ENCODE peak calls at places on chromosomes 16 and 17, in four cellular contexts. Z, S, G and R are unnamed samples.

GRCh38 chr16:59116744-59117143 is 382.6 kb upstream of the GOT2 start:
- DNase-seq in Z (no peak), S (no peak), G (no peak), R (no peak)

GRCh38 chr17:76000016-76000754 is 470 bp upstream of the CDK3 start:
- DNase-seq in Z (peak), S (peak), G (peak), R (no peak)

GRCh38 chr17:2035549-2036490 is 5.9 kb downstream of the DPH1 start:
- DNase-seq in Z (no peak), S (no peak), G (no peak), R (no peak)

GRCh38 chr17:76250141-76250540 is 9.8 kb upstream of the RNF157 start:
- DNase-seq in Z (no peak), S (no peak), G (no peak), R (no peak)

GRCh38 chr16:85329999-85330693 is 217.9 kb upstream of the CIBAR2 start:
- DNase-seq in Z (no peak), S (no peak), G (peak), R (no peak)

GRCh38 chr16:62872339-62872738 is 836.1 kb upstream of the CDH8 start:
- DNase-seq in Z (no peak), S (no peak), G (no peak), R (no peak)

GRCh38 chr16:56401482-56401881 is 23.9 kb downstream of the AMFR start:
- DNase-seq in Z (peak), S (no peak), G (no peak), R (no peak)

GRCh38 chr17:57480438-57481196 is 224.3 kb downstream of the MSI2 start:
- DNase-seq in Z (no peak), S (peak), G (no peak), R (no peak)

GRCh38 chr17:53724726-53725125 is 98.0 kb upstream of the KIF2B start:
- DNase-seq in Z (no peak), S (peak), G (no peak), R (no peak)

GRCh38 chr16:22323998-22324786 is 27.0 kb downstream of the POLR3E start:
- DNase-seq in Z (no peak), S (no peak), G (no peak), R (no peak)

GRCh38 chr16:22843856-22844255 is 29.9 kb downstream of the HS3ST2 start:
- DNase-seq in Z (no peak), S (peak), G (no peak), R (no peak)

GRCh38 chr17:38428643-38429371 is 543 bp downstream of the ARHGAP23 start:
- DNase-seq in Z (no peak), S (peak), G (peak), R (peak)

GRCh38 chr16:50497592-50497991 is 50.6 kb upstream of the NKD1 start:
- DNase-seq in Z (no peak), S (no peak), G (no peak), R (no peak)

GRCh38 chr17:62802531-62803205 is 5.4 kb downstream of the MARCHF10 start:
- DNase-seq in Z (no peak), S (no peak), G (no peak), R (no peak)

GRCh38 chr17:37770631-37771518 is 26.0 kb upstream of the HNF1B start:
- DNase-seq in Z (peak), S (peak), G (no peak), R (peak)

GRCh38 chr17:32855620-32856019 is 21.3 kb downstream of the MYO1D start:
- DNase-seq in Z (no peak), S (no peak), G (no peak), R (no peak)

GRCh38 chr16:10343124-10343760 is 42.6 kb upstream of the ATF7IP2 start:
- DNase-seq in Z (peak), S (no peak), G (no peak), R (no peak)

GRCh38 chr16:10181196-10182162 is 749 bp downstream of the GRIN2A start:
- DNase-seq in Z (peak), S (peak), G (peak), R (peak)

GRCh38 chr17:35089846-35090193 is 26.3 kb upstream of the RFFL start:
- DNase-seq in Z (no peak), S (peak), G (no peak), R (no peak)

GRCh38 chr16:73214825-73215481 is 167.0 kb upstream of the ZFHX3 start:
- DNase-seq in Z (no peak), S (peak), G (no peak), R (no peak)

GRCh38 chr17:73288534-73289302 is 23.1 kb downstream of the CDC42EP4 start:
- DNase-seq in Z (no peak), S (peak), G (no peak), R (peak)

GRCh38 chr16:87409781-87410180 is 17.6 kb downstream of the MAP1LC3B start:
- DNase-seq in Z (no peak), S (no peak), G (peak), R (no peak)

GRCh38 chr17:56596741-56597494 is 3.4 kb downstream of the NOG start:
- DNase-seq in Z (no peak), S (peak), G (no peak), R (no peak)

GRCh38 chr17:63962298-63962744 is 10.4 kb downstream of the SCN4A start:
- DNase-seq in Z (no peak), S (no peak), G (no peak), R (no peak)
- TF ChIP-seq CTCF in Z (no peak), S (no peak), G (no peak), R (no peak)

GRCh38 chr17:43952351-43952723 is 1.4 kb downstream of the PYY start:
- DNase-seq in Z (no peak), S (peak), G (peak), R (no peak)
- H3K4me3 ChIP-seq in Z (no peak), S (no peak), G (no peak), R (no peak)

GRCh38 chr17:48011405-48012150 is 26.0 kb downstream of the COPZ2 start:
- DNase-seq in Z (peak), S (peak), G (no peak), R (no peak)

GRCh38 chr17:48016112-48016511 is 21.5 kb downstream of the COPZ2 start:
- DNase-seq in Z (no peak), S (no peak), G (no peak), R (no peak)

GRCh38 chr17:48012151-48012520 is 25.5 kb downstream of the COPZ2 start:
- DNase-seq in Z (no peak), S (peak), G (no peak), R (peak)

GRCh38 chr17:48013876-48014602 is 23.6 kb downstream of the COPZ2 start:
- DNase-seq in Z (no peak), S (no peak), G (no peak), R (no peak)

GRCh38 chr17:48014603-48015037 is 23.0 kb downstream of the COPZ2 start:
- DNase-seq in Z (no peak), S (no peak), G (no peak), R (no peak)
- TF ChIP-seq CTCF in Z (no peak), S (no peak), G (no peak), R (no peak)

GRCh38 chr16:3439637-3440036 is 3.7 kb downstream of the ZNF597 start:
- DNase-seq in Z (no peak), S (no peak), G (no peak), R (no peak)

GRCh38 chr16:3443108-3444031 is at the start of the genes NAA60 and ZNF597:
- DNase-seq in Z (peak), S (peak), G (peak), R (peak)

DNA sequence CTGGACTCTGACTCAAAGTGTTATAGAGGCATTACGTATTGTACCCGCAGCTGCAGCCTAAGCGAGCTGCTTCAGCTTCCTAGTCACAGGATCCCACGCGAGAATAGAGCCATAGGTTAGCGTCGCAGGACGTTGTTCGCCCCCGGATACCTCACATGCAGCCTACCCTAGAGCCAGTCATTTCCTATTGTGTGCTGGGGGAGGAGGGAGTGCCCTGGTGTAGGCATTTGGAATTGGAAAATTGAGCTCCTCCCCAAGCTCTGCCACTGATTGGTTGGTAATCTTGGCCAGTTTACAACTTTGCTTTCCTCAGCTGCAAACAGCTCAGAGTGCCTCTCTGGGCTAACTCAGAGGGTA is 530 bp downstream of the NAA60 start:
- DNase-seq in Z (peak), S (peak), G (no peak), R (no peak)
- H3K4me3 ChIP-seq in Z (peak), S (peak), G (peak), R (peak)